ENCODE peak calls at places on chromosomes 1 and 21, in four cellular contexts. A, R, Z and Q are unnamed samples.

GRCh38 chr1:25118554-25118953 is 113.7 kb downstream of the SYF2 start:
- DNase-seq in Z (no peak), R (no peak), A (no peak), Q (no peak)

GRCh38 chr1:46798820-46799219 is at the start of gene CYP4B1:
- DNase-seq in R (no peak), Z (no peak), A (no peak), Q (no peak)

GRCh38 chr1:155329980-155330598 is 9.4 kb downstream of the RUSC1 start:
- DNase-seq in A (no peak), Z (no peak), R (no peak), Q (no peak)

GRCh38 chr21:36218691-36219090 is 62.1 kb downstream of the DOP1B start:
- DNase-seq in R (no peak), Z (no peak), A (no peak), Q (no peak)

GRCh38 chr1:27544818-27545612 is 55.0 kb upstream of the WASF2 start:
- DNase-seq in Z (no peak), A (no peak), R (no peak), Q (no peak)

GRCh38 chr1:60573121-60573520 is 499.6 kb upstream of the C1orf87 start:
- DNase-seq in R (no peak), Z (no peak), A (peak), Q (no peak)

GRCh38 chr1:170685166-170685565 is 21.2 kb downstream of the PRRX1 start:
- DNase-seq in Z (no peak), R (no peak), A (no peak), Q (no peak)

GRCh38 chr1:223102797-223103533 is 40.1 kb downstream of the TLR5 start:
- DNase-seq in Z (no peak), R (no peak), A (no peak), Q (no peak)

GRCh38 chr1:15895233-15895632 is 47.7 kb downstream of the SPEN start:
- DNase-seq in A (no peak), Z (no peak), R (no peak), Q (no peak)

GRCh38 chr1:214028569-214028968 is 40.8 kb downstream of the PROX1 start:
- DNase-seq in A (no peak), Z (no peak), R (no peak), Q (no peak)

GRCh38 chr1:222920169-222920568 is 105.3 kb downstream of the DISP1 start:
- DNase-seq in R (no peak), A (no peak), Z (no peak), Q (no peak)

GRCh38 chr1:59498640-59499039 is 201.7 kb downstream of the FGGY start:
- DNase-seq in Z (no peak), R (no peak), A (no peak), Q (no peak)

GRCh38 chr1:171427852-171428471 is 57.4 kb upstream of the PRRC2C start:
- DNase-seq in R (no peak), Z (no peak), A (no peak), Q (no peak)

GRCh38 chr21:31557421-31557955 is 102.0 kb upstream of the SOD1 start:
- DNase-seq in R (no peak), A (no peak), Z (peak), Q (no peak)

GRCh38 chr1:20732071-20732587 is 374 bp downstream of the SH2D5 start:
- DNase-seq in A (peak), R (peak), Z (peak), Q (no peak)

GRCh38 chr1:60949154-60949825 is 133.1 kb upstream of the NFIA start:
- DNase-seq in A (no peak), Z (peak), R (no peak), Q (no peak)

GRCh38 chr1:42740756-42741580 is 932 bp upstream of the CLDN19 start:
- DNase-seq in R (no peak), A (no peak), Z (peak), Q (no peak)

GRCh38 chr1:221696045-221696444 is 45.8 kb downstream of the DUSP10 start:
- DNase-seq in R (no peak), A (no peak), Z (no peak), Q (no peak)

GRCh38 chr1:92784051-92784638 is 763 bp downstream of the EVI5 start:
- DNase-seq in Z (peak), A (peak), R (no peak), Q (no peak)

GRCh38 chr1:206435450-206435849 is 34.8 kb upstream of the IKBKE start:
- DNase-seq in A (no peak), Z (no peak), R (no peak), Q (peak)

GRCh38 chr1:51237714-51238403 is 1.8 kb downstream of the RNF11 start:
- DNase-seq in A (no peak), Z (peak), R (no peak), Q (no peak)

GRCh38 chr1:205313681-205314308 is 7.8 kb downstream of the NUAK2 start:
- DNase-seq in Z (peak), A (peak), R (no peak), Q (no peak)

GRCh38 chr21:42539931-42540343 is 26.3 kb downstream of the SLC37A1 start:
- DNase-seq in R (no peak), Z (peak), A (no peak), Q (no peak)

GRCh38 chr1:109622895-109623294 is 3.3 kb downstream of the AMPD2 start:
- DNase-seq in R (no peak), Z (no peak), A (no peak), Q (no peak)

GRCh38 chr1:45846931-45847330 is 43.5 kb downstream of the MAST2 start:
- DNase-seq in A (no peak), R (no peak), Z (peak), Q (no peak)

GRCh38 chr1:57112148-57112547 is 146.3 kb upstream of the C8B start:
- DNase-seq in R (no peak), A (no peak), Z (no peak), Q (no peak)

GRCh38 chr1:174118726-174119125 is 40.6 kb upstream of the RABGAP1L start:
- DNase-seq in R (no peak), Z (no peak), A (no peak), Q (no peak)

GRCh38 chr1:45677751-45678245 is 8.5 kb downstream of the GPBP1L1 start:
- DNase-seq in Z (no peak), A (no peak), R (no peak), Q (no peak)

GRCh38 chr1:15214507-15214906 is 32.5 kb upstream of the FHAD1 start:
- DNase-seq in A (no peak), Z (no peak), R (no peak), Q (no peak)

GRCh38 chr1:154420172-154420571 is 15.0 kb downstream of the IL6R start:
- DNase-seq in A (peak), R (peak), Z (no peak), Q (peak)

GRCh38 chr1:237875291-237875690 is 15.4 kb downstream of the ZP4 start:
- DNase-seq in R (no peak), Z (no peak), A (no peak), Q (no peak)

GRCh38 chr1:177800386-177801058 is 169.3 kb downstream of the SEC16B start:
- DNase-seq in A (no peak), R (no peak), Z (no peak), Q (no peak)

GRCh38 chr1:210250665-210250997 is 18.0 kb downstream of the SERTAD4 start:
- DNase-seq in Z (peak), R (no peak), A (no peak), Q (no peak)

GRCh38 chr1:196306421-196306820 is 301.8 kb downstream of the KCNT2 start:
- DNase-seq in Z (peak), R (no peak), A (no peak), Q (no peak)

GRCh38 chr1:55369474-55369873 is 154.3 kb upstream of the USP24 start:
- DNase-seq in A (no peak), R (no peak), Z (no peak), Q (no peak)

GRCh38 chr21:26715878-26716506 is 129.2 kb downstream of the ADAMTS1 start:
- DNase-seq in A (peak), Z (peak), R (no peak), Q (peak)

GRCh38 chr1:232891116-232891515 is 59.3 kb upstream of the NTPCR start:
- DNase-seq in R (no peak), Z (no peak), A (no peak), Q (no peak)

GRCh38 chr1:2350486-2350885 is 40.9 kb downstream of the MORN1 start:
- DNase-seq in A (no peak), R (no peak), Z (no peak), Q (no peak)

GRCh38 chr1:8031176-8031785 is 5.2 kb upstream of the ERRFI1 start:
- DNase-seq in Z (peak), R (no peak), A (peak), Q (no peak)

GRCh38 chr1:210143465-210144062 is 89.0 kb upstream of the SERTAD4 start:
- DNase-seq in R (no peak), A (peak), Z (peak), Q (peak)

GRCh38 chr1:229137274-229137673 is 133.6 kb upstream of the RAB4A start:
- DNase-seq in Z (no peak), R (no peak), A (no peak), Q (no peak)
- H3K27ac ChIP-seq in Z (no peak), R (no peak), A (no peak), Q (peak)

GRCh38 chr1:240692339-240692705 is 80.4 kb upstream of the GREM2 start:
- DNase-seq in Z (no peak), R (no peak), A (no peak), Q (no peak)
- TF ChIP-seq CTCF in Z (no peak), R (peak), A (no peak), Q (no peak)

DNA sequence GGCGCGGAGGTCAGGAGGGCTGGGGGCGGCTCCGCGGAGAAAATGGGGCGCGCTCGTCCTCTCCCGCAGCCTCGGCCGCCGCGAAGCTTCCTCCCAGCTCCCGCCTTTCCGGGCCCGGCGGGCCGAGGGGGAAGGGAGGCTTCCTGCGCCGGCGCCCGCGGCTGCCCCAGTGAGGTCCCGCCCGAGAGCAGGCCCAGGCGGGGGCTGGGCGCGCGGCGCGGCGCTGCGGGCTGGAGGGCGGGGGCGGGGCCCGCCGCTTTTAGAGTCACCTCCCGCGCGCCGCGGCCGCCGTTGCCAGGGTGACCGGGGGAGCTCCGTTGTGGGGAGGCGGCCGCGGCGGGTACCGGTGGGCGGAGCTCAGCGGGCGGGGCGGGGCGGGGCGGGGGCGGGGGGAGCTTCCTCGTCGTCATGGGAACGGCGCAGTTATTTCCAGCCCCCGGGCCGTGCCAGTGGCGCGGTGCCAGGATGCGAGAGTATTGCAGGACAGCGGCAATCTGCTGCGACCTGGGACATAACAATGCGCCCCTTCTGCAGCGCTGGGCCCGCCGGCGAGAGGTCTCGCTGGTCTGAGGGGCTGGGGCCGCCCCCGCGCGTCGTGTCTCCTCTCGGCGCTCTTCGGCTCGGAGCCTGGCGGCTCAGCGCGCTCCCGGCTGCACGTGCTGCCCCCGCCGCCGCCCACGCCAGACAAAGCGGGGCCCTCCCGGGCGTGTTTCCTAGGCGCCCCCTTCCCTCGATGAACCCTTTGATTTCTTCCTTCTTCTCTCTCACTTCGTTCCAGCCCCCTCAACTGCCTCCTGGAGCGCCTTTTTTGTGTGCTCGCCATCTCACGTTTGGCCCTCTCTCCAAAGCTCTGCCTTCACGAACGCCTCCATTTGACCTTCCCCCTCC is 16.9 kb downstream of the IER5 start:
- DNase-seq in R (no peak), A (peak), Z (peak), Q (no peak)
- TF ChIP-seq REST in R (no peak), A (no peak), Z (no peak), Q (no peak)

DNA sequence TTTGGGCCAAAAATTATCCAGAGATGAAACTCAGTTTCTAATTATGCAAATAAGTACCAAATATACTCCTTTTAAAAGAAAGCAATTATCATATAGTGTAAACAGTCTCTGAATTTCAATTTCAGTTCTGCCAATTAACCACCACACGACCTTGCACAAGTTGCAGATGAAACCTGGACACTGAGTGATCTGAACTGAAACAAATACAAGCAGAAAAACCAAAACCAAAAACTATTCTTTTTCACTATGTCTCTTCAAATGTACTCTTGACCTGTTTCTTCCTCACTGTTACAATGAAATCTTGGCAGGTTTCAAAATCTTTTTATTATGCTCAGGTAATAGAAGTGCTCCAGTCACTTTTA is 79.2 kb downstream of the TYW3 start:
- DNase-seq in Z (no peak), R (no peak), A (no peak), Q (no peak)
- H3K27ac ChIP-seq in Z (no peak), R (no peak), A (no peak), Q (no peak)

GRCh38 chr1:110785055-110785454 is 87.9 kb upstream of the CD53 start:
- DNase-seq in R (no peak), Z (no peak), A (no peak), Q (no peak)

GRCh38 chr1:110785612-110786011 is 87.3 kb upstream of the CD53 start:
- DNase-seq in Z (no peak), R (no peak), A (no peak), Q (no peak)

GRCh38 chr1:110781525-110781924 is 91.4 kb upstream of the CD53 start:
- DNase-seq in A (no peak), R (no peak), Z (no peak), Q (no peak)

GRCh38 chr1:110780600-110781484 is 92.1 kb upstream of the CD53 start:
- DNase-seq in Z (peak), A (peak), R (no peak), Q (peak)

GRCh38 chr1:110783292-110783918 is 89.5 kb upstream of the CD53 start:
- DNase-seq in A (peak), Z (peak), R (peak), Q (peak)
- TF ChIP-seq CTCF in A (peak), Z (peak), R (peak), Q (peak)

GRCh38 chr1:71196685-71197084 is 115.8 kb upstream of the ZRANB2 start:
- DNase-seq in Z (peak), R (no peak), A (no peak), Q (no peak)

GRCh38 chr1:71200503-71200902 is 119.7 kb upstream of the ZRANB2 start:
- DNase-seq in R (no peak), Z (no peak), A (no peak), Q (no peak)
- TF ChIP-seq REST in R (no peak), Z (no peak), A (no peak), Q (no peak)

DNA sequence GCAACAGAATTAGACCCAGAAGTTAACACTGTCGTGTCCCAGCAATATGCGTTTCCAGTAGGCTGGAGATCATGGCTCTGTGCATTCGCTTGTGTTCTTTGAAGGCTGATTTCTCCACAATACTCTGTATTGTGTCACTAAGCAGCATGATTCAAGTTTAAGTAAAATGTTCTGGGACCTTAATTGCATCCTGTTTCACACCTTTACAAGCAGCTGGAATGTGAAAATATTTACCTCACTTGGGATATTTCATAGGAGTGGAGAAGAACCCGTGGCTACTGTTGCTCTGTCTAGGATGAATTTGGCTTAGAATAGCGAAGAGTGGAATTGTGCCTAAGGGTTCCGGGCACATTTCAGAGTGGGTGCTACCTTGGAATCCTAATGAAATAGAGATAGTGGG is 6.3 kb downstream of the PTGFRN start:
- DNase-seq in R (no peak), Z (no peak), A (no peak), Q (no peak)
- H3K27ac ChIP-seq in R (no peak), Z (no peak), A (no peak), Q (no peak)

GRCh38 chr1:183673605-183674150 is 20.6 kb upstream of the APOBEC4 start:
- DNase-seq in Z (peak), R (no peak), A (no peak), Q (no peak)

GRCh38 chr1:183674339-183674738 is 21.2 kb upstream of the APOBEC4 start:
- DNase-seq in R (no peak), A (no peak), Z (no peak), Q (no peak)

GRCh38 chr1:183675381-183675780 is 22.3 kb upstream of the APOBEC4 start:
- DNase-seq in A (no peak), Z (no peak), R (no peak), Q (no peak)

GRCh38 chr1:183675883-183676282 is 22.8 kb upstream of the APOBEC4 start:
- DNase-seq in Z (no peak), A (no peak), R (no peak), Q (no peak)

DNA sequence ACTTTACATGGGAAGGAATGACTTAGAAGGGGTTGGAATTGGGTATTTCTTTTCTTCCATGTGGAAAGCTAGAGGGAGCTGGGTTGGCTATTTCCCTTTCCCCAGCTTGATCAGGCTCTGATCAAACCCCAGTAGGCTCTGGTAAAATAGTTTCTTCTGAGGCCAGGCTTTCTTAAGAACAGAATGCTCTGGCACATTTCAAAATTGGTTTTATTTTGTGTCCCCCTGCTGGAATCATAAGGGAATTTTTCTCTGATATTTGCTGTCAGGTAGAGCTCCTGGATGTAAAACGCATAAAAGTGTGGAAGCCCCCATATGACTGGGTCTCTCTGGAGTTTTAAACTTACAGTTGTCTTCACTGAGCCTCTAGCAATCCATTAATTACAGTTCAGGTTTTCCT is 17.1 kb upstream of the APOBEC4 start:
- DNase-seq in A (no peak), Z (no peak), R (no peak), Q (no peak)
- TF ChIP-seq CTCF in A (no peak), Z (peak), R (peak), Q (no peak)

GRCh38 chr21:15557925-15558324 is 171.9 kb upstream of the USP25 start:
- DNase-seq in R (no peak), A (no peak), Z (no peak), Q (no peak)

GRCh38 chr21:15559612-15560011 is 170.2 kb upstream of the USP25 start:
- DNase-seq in R (no peak), A (no peak), Z (no peak), Q (no peak)

GRCh38 chr21:15558884-15559283 is 170.9 kb upstream of the USP25 start:
- DNase-seq in R (no peak), A (no peak), Z (no peak), Q (no peak)

GRCh38 chr21:15562748-15563147 is 167.0 kb upstream of the USP25 start:
- DNase-seq in R (no peak), A (no peak), Z (no peak), Q (no peak)

GRCh38 chr21:15560383-15561056 is 169.3 kb upstream of the USP25 start:
- DNase-seq in Z (no peak), R (no peak), A (no peak), Q (no peak)
- TF ChIP-seq REST in Z (no peak), R (no peak), A (no peak), Q (no peak)

DNA sequence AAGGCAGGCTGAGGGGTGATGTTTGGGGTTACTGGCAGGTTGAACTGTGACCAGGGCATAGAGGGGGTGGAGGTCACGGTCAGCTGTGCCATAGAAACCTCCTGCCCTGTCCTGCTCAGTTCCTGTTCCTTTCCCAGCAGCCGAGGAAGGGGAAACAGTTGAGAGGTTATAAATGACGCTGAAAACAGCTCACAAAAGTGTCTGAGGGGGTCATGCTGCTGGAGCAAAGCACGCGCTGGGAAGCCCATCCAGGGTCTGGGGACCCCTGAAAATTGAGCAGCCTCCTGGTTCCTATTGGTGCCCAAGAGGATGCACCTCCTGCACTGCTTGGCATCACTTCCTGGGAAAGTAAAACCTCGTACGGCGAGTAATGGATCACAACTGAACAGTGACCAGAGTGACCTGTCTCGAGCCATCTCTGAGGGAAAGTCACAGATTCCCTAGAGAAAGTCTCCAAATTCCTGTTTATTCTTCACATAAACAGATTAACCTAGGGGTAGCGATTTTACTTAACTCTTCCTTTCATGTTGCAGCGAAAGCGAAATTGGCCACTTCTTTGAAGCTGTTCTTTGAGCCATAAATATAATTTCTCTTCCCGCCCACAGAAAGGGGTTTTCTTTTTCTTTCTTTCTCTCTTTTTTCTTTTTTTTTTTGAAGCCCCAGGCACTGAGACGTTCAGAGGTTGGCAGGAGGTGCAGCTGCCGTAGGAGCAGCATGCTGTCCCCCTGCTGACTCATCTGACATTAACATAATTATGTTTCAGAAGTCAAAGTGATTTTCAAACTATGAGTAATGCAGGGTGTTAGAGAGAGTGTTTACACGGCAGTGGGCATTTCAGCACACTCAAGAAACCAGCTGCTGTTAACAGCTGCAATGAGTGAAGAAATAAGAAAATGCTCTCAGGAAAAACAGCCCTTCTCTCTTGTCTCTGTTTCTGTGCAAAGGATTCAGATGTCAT is 41.8 kb upstream of the ATF3 start:
- DNase-seq in R (peak), A (peak), Z (no peak), Q (no peak)
- H3K27ac ChIP-seq in R (peak), A (peak), Z (no peak), Q (no peak)